ENCODE peak calls at places on chromosomes 3 and 15, in five cellular contexts. U is prostate gland, Q is IMR-90, E is spleen, V is body of pancreas. K is an unnamed sample.

GRCh38 chr3:132641837-132642538 is 17.6 kb downstream of the ACAD11 start:
- DNase-seq in V (no peak), Q (peak), E (no peak), U (no peak), K (no peak)

GRCh38 chr15:27863000-27863399 is 236.1 kb downstream of the OCA2 start:
- DNase-seq in V (no peak), U (no peak), E (no peak), Q (no peak), K (no peak)

GRCh38 chr15:91555307-91555706 is 298.2 kb upstream of the SLCO3A1 start:
- DNase-seq in U (no peak), E (no peak), Q (peak), V (no peak), K (no peak)

GRCh38 chr3:44954962-44955361 is 21.0 kb downstream of the ZDHHC3 start:
- DNase-seq in Q (peak), V (peak), E (no peak), U (no peak), K (no peak)

GRCh38 chr3:55244247-55244646 is 242.9 kb downstream of the WNT5A start:
- DNase-seq in E (no peak), U (no peak), Q (no peak), V (peak), K (no peak)

GRCh38 chr15:69973102-69973714 is 124.5 kb downstream of the TLE3 start:
- DNase-seq in E (no peak), U (no peak), Q (peak), V (peak), K (no peak)

GRCh38 chr3:36192901-36193300 is 187.4 kb upstream of the STAC start:
- DNase-seq in U (no peak), Q (no peak), E (no peak), V (no peak), K (no peak)

GRCh38 chr15:26372712-26373111 is 400.2 kb downstream of the GABRB3 start:
- DNase-seq in V (no peak), Q (no peak), E (no peak), U (no peak), K (no peak)

GRCh38 chr3:49120096-49120437 is 556 bp downstream of the USP19 start:
- DNase-seq in Q (peak), U (no peak), E (no peak), V (no peak), K (no peak)

GRCh38 chr3:58627941-58628340 is 38.6 kb downstream of the FAM3D start:
- DNase-seq in Q (no peak), V (peak), E (no peak), U (no peak), K (no peak)

GRCh38 chr3:81308296-81308695 is 453.1 kb downstream of the GBE1 start:
- DNase-seq in V (no peak), E (no peak), Q (peak), U (no peak), K (no peak)

GRCh38 chr3:24704496-24704895 is 209.8 kb upstream of the THRB start:
- DNase-seq in V (no peak), U (peak), E (no peak), Q (no peak), K (peak)

GRCh38 chr15:49664706-49665105 is 43.9 kb downstream of the DTWD1 start:
- DNase-seq in V (no peak), U (no peak), Q (no peak), E (no peak), K (no peak)

GRCh38 chr3:187913617-187914033 is 168.4 kb upstream of the BCL6 start:
- DNase-seq in E (no peak), V (no peak), Q (peak), U (no peak), K (no peak)

GRCh38 chr3:65532164-65532563 is 506.6 kb downstream of the MAGI1 start:
- DNase-seq in Q (no peak), E (no peak), V (no peak), U (no peak), K (no peak)

GRCh38 chr3:138078901-138079344 is 36.5 kb downstream of the DZIP1L start:
- DNase-seq in E (no peak), V (peak), Q (peak), U (no peak), K (no peak)

GRCh38 chr3:55746808-55747413 is 259.8 kb upstream of the WNT5A start:
- DNase-seq in Q (peak), U (no peak), V (no peak), E (no peak), K (no peak)

GRCh38 chr3:169765281-169765624 is 393 bp upstream of the TERC start:
- DNase-seq in U (no peak), Q (no peak), E (no peak), V (no peak), K (no peak)

GRCh38 chr3:168295027-168295426 is 199.3 kb upstream of the GOLIM4 start:
- DNase-seq in Q (no peak), V (no peak), E (no peak), U (no peak), K (no peak)

GRCh38 chr3:52742418-52743041 is 28.2 kb downstream of the NEK4 start:
- DNase-seq in U (no peak), Q (peak), V (no peak), E (no peak), K (no peak)

GRCh38 chr15:77180757-77181156 is 109.8 kb upstream of the TSPAN3 start:
- DNase-seq in Q (peak), E (no peak), U (no peak), V (no peak), K (no peak)

GRCh38 chr3:45599424-45599886 is 4.9 kb downstream of the LIMD1 start:
- DNase-seq in U (peak), Q (no peak), E (peak), V (peak), K (no peak)

GRCh38 chr3:173371848-173372487 is 25.6 kb upstream of the NLGN1 start:
- DNase-seq in U (peak), V (peak), E (no peak), Q (peak), K (no peak)

GRCh38 chr3:38007754-38008090 is 17.1 kb downstream of the VILL start:
- DNase-seq in Q (no peak), V (no peak), E (no peak), U (no peak), K (no peak)

GRCh38 chr3:38005076-38006020 is 14.8 kb downstream of the VILL start:
- DNase-seq in V (peak), Q (no peak), U (peak), E (peak), K (peak)

GRCh38 chr3:38006031-38006430 is 15.4 kb downstream of the VILL start:
- DNase-seq in Q (no peak), U (no peak), E (peak), V (no peak), K (no peak)

GRCh38 chr3:38008191-38008701 is 17.7 kb downstream of the VILL start:
- DNase-seq in V (no peak), Q (no peak), U (no peak), E (peak), K (no peak)

DNA sequence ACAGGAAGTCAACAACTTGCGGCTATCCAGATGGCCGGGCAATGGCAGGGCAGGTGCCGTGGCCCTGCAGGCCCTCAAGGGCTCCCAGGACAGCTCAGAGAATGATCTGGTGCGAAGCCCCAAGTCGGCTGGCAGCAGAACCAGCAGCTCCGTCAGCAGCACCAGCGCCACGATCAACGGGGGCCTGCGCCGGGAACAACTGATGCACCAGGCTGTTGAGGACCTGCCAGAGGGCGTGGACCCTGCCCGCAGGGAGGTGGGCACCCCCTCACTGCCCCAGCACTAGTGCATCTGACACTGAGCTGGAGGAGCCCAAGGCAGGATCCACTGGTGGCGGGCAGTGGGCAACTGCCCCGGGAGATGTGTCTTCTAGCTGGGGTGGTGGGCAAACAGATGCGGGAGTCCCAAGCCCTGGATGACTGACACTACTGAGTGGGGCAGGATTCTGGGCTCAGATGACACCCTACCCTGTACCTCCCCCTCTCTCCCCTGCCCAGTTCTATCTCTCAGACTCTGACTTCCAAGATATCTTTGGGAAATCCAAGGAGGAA is 15.9 kb downstream of the VILL start:
- DNase-seq in E (peak), Q (no peak), V (no peak), U (no peak), K (no peak)
- TF ChIP-seq POLR2A in E (no peak), Q (no peak), V (no peak), U (no peak), K (no peak)

DNA sequence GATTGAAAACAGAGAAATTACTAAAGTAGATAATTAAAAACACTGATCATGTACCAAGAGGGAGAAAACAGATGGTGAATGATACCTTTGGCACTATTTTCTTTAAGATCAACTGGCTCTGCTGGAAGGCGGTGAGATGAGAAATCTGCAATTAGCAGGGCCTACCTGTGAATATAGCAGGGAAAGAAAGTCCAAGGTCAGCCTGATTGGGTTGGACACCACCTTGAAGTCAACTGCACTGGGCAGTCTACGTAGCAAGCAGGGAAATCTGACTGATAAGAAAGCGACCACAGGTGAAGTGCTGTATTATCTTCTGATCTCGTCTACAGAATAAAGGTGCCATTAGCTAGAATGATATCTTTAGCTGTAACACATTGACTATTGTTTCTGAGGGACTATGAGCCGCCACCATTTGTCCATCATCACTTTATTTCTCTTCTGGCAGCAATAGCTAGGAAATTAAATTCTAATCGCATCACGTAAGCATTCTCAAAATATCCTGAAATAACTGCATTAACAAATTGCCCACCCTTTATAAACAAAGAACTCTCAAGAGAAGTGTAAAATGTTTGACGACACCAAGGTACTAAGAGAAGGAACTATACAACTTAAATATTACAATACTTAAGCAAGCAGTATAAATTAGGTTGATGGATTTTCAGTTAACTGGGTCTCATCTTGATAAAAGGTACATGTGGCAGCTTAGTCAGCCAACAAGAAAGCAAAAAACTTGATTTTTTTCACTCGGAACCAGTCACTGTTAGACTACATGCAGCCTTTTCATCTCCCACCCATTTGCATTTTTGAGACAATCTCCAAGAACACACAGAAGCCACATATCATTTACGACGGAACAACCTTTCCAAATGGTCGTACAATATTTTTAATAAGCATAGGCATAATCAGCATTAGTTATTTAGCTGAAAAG is 1.3 kb downstream of the NEDD4 start:
- DNase-seq in E (no peak), V (no peak), Q (no peak), U (no peak), K (no peak)
- H3K4me3 ChIP-seq in E (peak), V (no peak), Q (peak), U (peak), K (peak)

GRCh38 chr3:126476166-126476975 is 680 bp upstream of the ZXDC start:
- DNase-seq in Q (peak), V (peak), U (peak), E (peak), K (peak)
- TF ChIP-seq POLR2A in Q (no peak), V (peak), U (peak), E (no peak), K (peak)

GRCh38 chr3:184812845-184813157 is 835 bp downstream of the VPS8 start:
- DNase-seq in Q (no peak), U (no peak), V (no peak), E (no peak), K (no peak)
- H3K4me3 ChIP-seq in Q (peak), U (peak), V (peak), E (peak), K (peak)

DNA sequence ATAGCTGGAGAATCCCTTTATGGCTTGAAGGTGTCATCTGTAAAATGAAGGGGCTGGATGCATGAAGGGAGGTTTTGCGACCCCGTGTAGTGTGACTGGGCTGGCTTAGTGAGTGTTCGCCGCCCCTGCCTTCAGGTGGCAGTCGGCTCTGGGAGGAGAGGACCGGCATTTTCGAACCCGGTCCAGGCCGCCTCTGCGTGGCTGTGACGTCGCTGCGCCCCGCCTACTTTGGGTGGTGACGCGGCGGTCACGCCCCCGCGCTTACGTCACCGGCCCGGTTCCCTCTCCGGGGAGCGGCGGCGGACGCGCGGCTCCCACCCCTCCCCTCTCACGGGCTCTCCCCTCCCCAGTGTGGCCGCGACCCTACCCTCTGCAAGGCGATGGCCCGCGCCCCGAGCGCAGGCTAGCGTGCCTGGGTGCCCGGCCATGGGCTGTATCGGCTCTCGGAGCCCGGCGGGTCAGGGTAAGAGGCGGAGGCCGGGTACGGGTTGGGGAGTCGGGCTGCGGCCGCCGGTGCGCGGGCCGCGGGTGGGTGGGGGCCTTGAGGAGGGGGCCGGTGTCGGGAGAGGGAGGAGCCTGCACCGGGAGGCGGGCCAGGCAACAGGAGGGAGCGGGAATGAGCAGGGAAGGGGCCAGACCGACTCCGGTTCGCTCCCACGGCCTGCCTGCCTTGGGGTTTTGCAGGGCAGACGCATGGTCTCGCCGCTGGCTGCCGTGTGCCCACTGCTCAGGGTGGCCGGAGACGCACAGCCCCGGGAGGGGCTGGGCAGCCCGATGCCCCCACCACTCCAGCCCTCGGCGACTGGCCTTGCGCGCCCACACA is 1.5 kb upstream of the FAM131A start:
- DNase-seq in Q (peak), E (peak), V (peak), U (peak), K (peak)
- TF ChIP-seq POLR2A in Q (peak), E (no peak), V (no peak), U (peak), K (peak)

DNA sequence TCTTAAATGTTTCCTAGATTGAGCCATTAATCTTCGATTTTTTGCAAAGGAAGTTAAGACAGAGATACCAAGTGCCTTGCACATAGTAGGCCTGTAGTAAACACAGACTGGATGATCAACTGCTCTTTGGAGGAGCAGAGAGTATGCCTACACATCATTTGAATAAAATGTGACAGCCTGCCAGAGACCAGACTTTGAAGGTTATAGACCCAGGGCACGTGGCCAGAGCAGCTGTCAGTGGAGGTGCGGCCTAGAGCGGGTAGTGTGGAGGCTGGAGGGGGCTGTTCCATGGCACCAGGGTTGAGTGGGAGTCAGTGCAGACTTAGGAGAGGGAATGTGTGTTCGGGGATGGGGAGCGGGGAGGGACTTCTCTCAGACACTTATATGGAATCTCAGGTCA is 80.8 kb downstream of the SMAD3 start:
- DNase-seq in E (no peak), U (no peak), V (peak), Q (peak), K (no peak)
- H3K4me3 ChIP-seq in E (no peak), U (no peak), V (no peak), Q (no peak), K (no peak)

DNA sequence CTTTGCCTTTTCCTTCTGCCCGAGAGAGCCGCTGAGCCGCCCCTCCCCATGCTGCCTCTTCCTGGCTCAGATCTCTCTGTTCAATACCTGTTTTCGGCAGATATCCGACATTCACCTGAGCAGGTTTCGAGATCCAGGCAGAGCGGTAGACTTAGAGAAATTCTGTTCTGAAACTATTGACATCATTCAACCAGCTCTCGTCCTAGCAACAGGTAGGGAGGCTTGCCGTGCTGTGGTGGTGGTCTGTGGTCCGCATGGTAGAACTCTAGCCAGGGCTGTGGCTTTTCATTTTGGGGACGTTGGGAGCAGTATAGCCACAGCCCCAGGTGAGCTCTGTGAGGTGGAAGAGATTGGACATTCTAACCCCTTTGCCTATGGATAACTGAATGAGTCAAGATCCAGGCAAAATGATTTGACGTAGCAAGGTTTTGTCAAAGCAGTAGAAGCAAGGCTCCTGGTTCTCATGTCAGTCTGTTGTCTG is 811 bp downstream of the TMEM62 start:
- DNase-seq in E (no peak), V (no peak), Q (no peak), U (no peak), K (no peak)
- TF ChIP-seq POLR2A in E (no peak), V (no peak), Q (no peak), U (no peak), K (no peak)

GRCh38 chr3:160016972-160017371 is 28.3 kb downstream of the IL12A start:
- DNase-seq in V (no peak), U (no peak), E (no peak), Q (peak), K (no peak)

GRCh38 chr3:160018959-160019358 is 30.3 kb downstream of the IL12A start:
- DNase-seq in V (no peak), E (no peak), U (no peak), Q (no peak), K (no peak)

GRCh38 chr3:160023476-160023875 is 34.8 kb downstream of the IL12A start:
- DNase-seq in U (no peak), E (no peak), V (no peak), Q (peak), K (no peak)

GRCh38 chr3:160022068-160022467 is 33.4 kb downstream of the IL12A start:
- DNase-seq in V (no peak), Q (no peak), E (no peak), U (no peak), K (no peak)

DNA sequence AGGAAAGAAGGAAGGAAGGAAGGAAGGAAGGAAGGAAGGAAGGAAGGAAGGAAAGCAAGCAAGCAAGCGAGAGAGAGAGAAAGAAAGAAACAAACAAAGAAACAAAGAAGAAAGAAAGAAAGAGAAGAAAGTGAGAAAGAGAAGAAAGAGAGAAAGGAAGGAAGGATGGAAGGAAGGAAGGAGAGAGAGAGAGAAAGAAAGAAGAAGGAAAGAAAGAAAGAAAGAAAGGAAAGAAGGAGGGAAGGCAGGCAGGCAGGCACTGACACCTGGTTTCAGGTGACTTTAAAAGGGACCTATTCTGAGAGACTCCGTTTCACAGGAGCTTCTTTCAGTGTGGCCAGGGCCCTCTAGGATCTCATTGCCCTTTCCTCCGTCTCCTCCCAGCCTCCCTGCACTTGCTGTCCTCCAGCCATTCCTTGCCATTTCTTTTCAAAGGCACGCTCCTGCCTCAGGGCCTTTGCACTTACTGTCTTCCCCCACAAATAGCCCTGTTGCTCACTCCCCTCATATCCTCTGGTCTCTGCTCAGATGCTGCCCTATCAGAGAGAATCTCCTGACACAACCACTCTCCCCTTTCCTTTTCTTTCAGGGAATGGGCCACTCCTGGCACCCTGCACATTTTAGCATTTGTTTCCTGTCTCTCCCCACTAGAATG is 31.5 kb downstream of the IL12A start:
- DNase-seq in V (no peak), Q (no peak), U (no peak), E (no peak), K (no peak)
- H3K4me3 ChIP-seq in V (no peak), Q (no peak), U (no peak), E (no peak), K (no peak)

K was measured in breast epithelium.